ENCODE peak calls at places on chromosomes 16 and 17, in five cellular contexts. Q, E, X, U and T are unnamed samples.

GRCh38 chr17:35801583-35802224 is 6.3 kb upstream of the MMP28 start:
- DNase-seq in Q (no peak), X (no peak), E (peak; percentile 26), U (no peak), T (peak; percentile 67)

GRCh38 chr17:4499431-4500187 is 928 bp downstream of the SPNS2 start:
- DNase-seq in E (peak; percentile 33), Q (no peak), X (no peak), U (peak; percentile 34), T (peak; percentile 50)

GRCh38 chr17:29119265-29119664 is 60.9 kb downstream of the MYO18A start:
- DNase-seq in E (no peak), U (no peak), X (no peak), Q (no peak), T (no peak)

GRCh38 chr16:73047536-73048291 is at the start of gene ZFHX3:
- DNase-seq in X (peak; percentile 42), Q (peak; percentile 75), E (peak; percentile 42), U (no peak), T (peak; percentile 75)

GRCh38 chr16:10495031-10495345 is 85.4 kb downstream of the EMP2 start:
- DNase-seq in Q (no peak), X (no peak), U (no peak), E (no peak), T (no peak)

GRCh38 chr17:7747586-7747985 is 30.0 kb downstream of the DNAH2 start:
- DNase-seq in U (no peak), X (peak; percentile 71), Q (no peak), E (no peak), T (no peak)

GRCh38 chr16:83717814-83718213 is 90.0 kb upstream of the HSBP1 start:
- DNase-seq in X (peak; percentile 53), E (no peak), Q (no peak), U (peak; percentile 7), T (no peak)

GRCh38 chr17:32015245-32016013 is 8.2 kb downstream of the LRRC37B start:
- DNase-seq in Q (no peak), U (no peak), X (no peak), E (no peak), T (no peak)

GRCh38 chr17:7312432-7313027 is 2.6 kb downstream of the GPS2 start:
- DNase-seq in U (no peak), Q (no peak), E (no peak), X (no peak), T (no peak)

GRCh38 chr16:528111-529011 is 849 bp downstream of the CAPN15 start:
- DNase-seq in X (peak; percentile 88), Q (peak; percentile 58), U (no peak), E (peak; percentile 28), T (peak; percentile 36)

GRCh38 chr17:45425125-45425983 is 7.3 kb downstream of the ARHGAP27 start:
- DNase-seq in U (no peak), Q (peak; percentile 82), X (peak; percentile 98), E (no peak), T (no peak)

GRCh38 chr16:28585674-28586073 is 11.2 kb downstream of the SULT1A2 start:
- DNase-seq in U (no peak), X (no peak), E (no peak), Q (peak; percentile 46), T (no peak)

GRCh38 chr17:179066-179432 is 2.4 kb downstream of the DOC2B start:
- DNase-seq in E (no peak), Q (no peak), X (no peak), U (no peak), T (no peak)

GRCh38 chr17:72600934-72601333 is 480.1 kb downstream of the SOX9 start:
- DNase-seq in X (peak; percentile 63), U (no peak), E (no peak), Q (no peak), T (no peak)

GRCh38 chr16:30615358-30616076 is 5.3 kb upstream of the ZNF689 start:
- DNase-seq in X (no peak), Q (peak; percentile 48), U (peak; percentile 6), E (peak; percentile 81), T (peak; percentile 72)

GRCh38 chr16:15592324-15592723 is 50.6 kb downstream of the MARF1 start:
- DNase-seq in X (no peak), E (peak; percentile 37), Q (no peak), U (no peak), T (no peak)

GRCh38 chr17:289409-289808 is 63.2 kb downstream of the RPH3AL start:
- DNase-seq in Q (peak; percentile 15), E (no peak), X (no peak), U (no peak), T (no peak)

GRCh38 chr17:64779344-64780095 is 117.4 kb upstream of the SMURF2 start:
- DNase-seq in Q (no peak), X (no peak), U (no peak), E (no peak), T (no peak)

GRCh38 chr16:57890752-57891111 is 80.2 kb downstream of the CNGB1 start:
- DNase-seq in X (no peak), E (no peak), Q (no peak), U (no peak), T (no peak)

GRCh38 chr17:36856169-36856568 is 81.1 kb upstream of the LHX1 start:
- DNase-seq in Q (no peak), E (no peak), X (no peak), U (no peak), T (no peak)

GRCh38 chr16:27174007-27174406 is 29.3 kb upstream of the KDM8 start:
- DNase-seq in Q (no peak), E (peak; percentile 74), U (no peak), X (no peak), T (peak; percentile 94)

GRCh38 chr16:50709980-50710379 is 16.6 kb downstream of the NOD2 start:
- DNase-seq in U (no peak), Q (no peak), X (no peak), E (no peak), T (no peak)

GRCh38 chr17:21096874-21097273 is 29.9 kb upstream of the DHRS7B start:
- DNase-seq in E (no peak), X (no peak), U (no peak), Q (no peak), T (no peak)

GRCh38 chr17:40307691-40308289 is 1.2 kb upstream of the RARA start:
- DNase-seq in E (no peak), Q (peak; percentile 59), U (no peak), X (no peak), T (no peak)

GRCh38 chr17:80793851-80794267 is 197.8 kb upstream of the CHMP6 start:
- DNase-seq in Q (peak; percentile 16), E (no peak), X (no peak), U (no peak), T (no peak)

GRCh38 chr17:40559016-40559853 is 6.0 kb downstream of the CCR7 start:
- DNase-seq in X (no peak), E (no peak), Q (no peak), U (no peak), T (no peak)

GRCh38 chr17:64318068-64318467 is 55.0 kb upstream of the TEX2 start:
- DNase-seq in Q (no peak), U (no peak), X (no peak), E (no peak), T (no peak)

GRCh38 chr16:81424761-81425160 is 19.8 kb upstream of the CMIP start:
- DNase-seq in E (peak; percentile 12), U (no peak), X (peak; percentile 86), Q (no peak), T (peak; percentile 46)

GRCh38 chr17:74690409-74690825 is 22.3 kb downstream of the CD300LF start:
- DNase-seq in X (no peak), E (no peak), U (no peak), Q (peak; percentile 73), T (no peak)

GRCh38 chr17:17855334-17855725 is 18.5 kb upstream of the SREBF1 start:
- DNase-seq in X (no peak), U (no peak), E (no peak), Q (no peak), T (no peak)

GRCh38 chr16:87305505-87306391 is 11.4 kb downstream of the C16orf95 start:
- DNase-seq in U (no peak), X (peak; percentile 72), E (no peak), Q (no peak), T (no peak)

GRCh38 chr16:4200781-4201137 is 41.1 kb downstream of the SRL start:
- DNase-seq in U (no peak), X (peak; percentile 60), E (no peak), Q (no peak), T (no peak)

GRCh38 chr17:57577751-57578607 is 167.1 kb downstream of the CCDC182 start:
- DNase-seq in X (peak; percentile 52), E (no peak), U (no peak), Q (no peak), T (no peak)

GRCh38 chr17:8572767-8573166 is 57.8 kb downstream of the MYH10 start:
- DNase-seq in Q (no peak), E (no peak), U (no peak), X (no peak), T (no peak)

GRCh38 chr16:75256059-75256870 is 4.8 kb upstream of the BCAR1 start:
- DNase-seq in U (no peak), X (no peak), Q (peak; percentile 62), E (no peak), T (no peak)